ENCODE peak calls at places on chromosomes 13 and 19, in eight cellular contexts. M, T, P, R, W, F, G and L are unnamed samples.

GRCh38 chr13:47549219-47549752 is 451.8 kb downstream of the SUCLA2 start:
- DNase-seq in M (no peak), T (no peak), P (no peak), R (no peak), W (peak; percentile 21), F (no peak), G (no peak), L (no peak)

GRCh38 chr19:47075179-47075811 is 26.9 kb upstream of the TMEM160 start:
- DNase-seq in M (no peak), T (no peak), P (no peak), R (peak; percentile 65), W (no peak), F (no peak), G (no peak), L (no peak)

GRCh38 chr19:4414144-4414799 is 11.8 kb downstream of the CHAF1A start:
- DNase-seq in M (no peak), T (no peak), P (peak; percentile 14), R (no peak), W (no peak), F (no peak), G (no peak), L (no peak)

GRCh38 chr19:56601375-56601774 is 6.3 kb downstream of the ZNF71 start:
- DNase-seq in M (no peak), T (no peak), P (peak; percentile 41), R (no peak), W (no peak), F (no peak), G (no peak), L (no peak)

GRCh38 chr13:50685491-50685890 is 158.0 kb downstream of the DLEU7 start:
- DNase-seq in M (no peak), T (no peak), P (peak; percentile 47), R (peak; percentile 90), W (no peak), F (no peak), G (peak; percentile 10), L (peak; percentile 81)

GRCh38 chr19:18386543-18387251 is 739 bp downstream of the GDF15 start:
- DNase-seq in M (no peak), T (no peak), P (no peak), R (no peak), W (peak; percentile 66), F (no peak), G (no peak), L (no peak)

GRCh38 chr13:92967923-92968322 is 258.7 kb upstream of the GPC6 start:
- DNase-seq in M (no peak), T (no peak), P (peak; percentile 8), R (no peak), W (no peak), F (no peak), G (no peak), L (no peak)

GRCh38 chr19:44741841-44742352 is 6.6 kb upstream of the BCL3 start:
- DNase-seq in M (no peak), T (peak; percentile 63), P (peak; percentile 100), R (peak; percentile 98), W (peak; percentile 74), F (no peak), G (peak; percentile 49), L (peak; percentile 99)

GRCh38 chr13:30105381-30105780 is 202.0 kb downstream of the KATNAL1 start:
- DNase-seq in M (no peak), T (no peak), P (no peak), R (no peak), W (peak; percentile 78), F (peak; percentile 50), G (no peak), L (no peak)

GRCh38 chr13:40706439-40706838 is 40.0 kb upstream of the FOXO1 start:
- DNase-seq in M (no peak), T (no peak), P (no peak), R (no peak), W (no peak), F (no peak), G (no peak), L (no peak)

GRCh38 chr19:14440049-14440448 is 6.9 kb downstream of the PKN1 start:
- DNase-seq in M (peak; percentile 65), T (peak; percentile 90), P (no peak), R (peak; percentile 92), W (no peak), F (no peak), G (peak; percentile 34), L (peak; percentile 80)

GRCh38 chr19:18798384-18799352 is 7.6 kb upstream of the COMP start:
- DNase-seq in M (no peak), T (no peak), P (no peak), R (no peak), W (peak; percentile 83), F (no peak), G (no peak), L (no peak)

GRCh38 chr13:25453966-25454365 is 82.2 kb downstream of the ATP8A2 start:
- DNase-seq in M (no peak), T (no peak), P (no peak), R (no peak), W (no peak), F (no peak), G (no peak), L (no peak)